ENCODE peak calls at places on chromosomes 6 and 20, in four cellular contexts. One of them, this sample, is unnamed.

GRCh38 chr6:119603501-119603900 is 253.9 kb upstream of the MAN1A1 start:
- DNase-seq in IMR-90: no peak
- DNase-seq in ovary: no peak
- DNase-seq in psoas muscle: no peak
- DNase-seq in this sample: no peak

GRCh38 chr20:61184194-61184593 is 67.9 kb upstream of the CDH4 start:
- DNase-seq in IMR-90: no peak
- DNase-seq in ovary: no peak
- DNase-seq in psoas muscle: no peak
- DNase-seq in this sample: no peak

GRCh38 chr6:139823099-139823807 is 448.8 kb upstream of the CITED2 start:
- DNase-seq in IMR-90: no peak
- DNase-seq in psoas muscle: no peak
- DNase-seq in ovary: no peak
- DNase-seq in this sample: no peak

GRCh38 chr6:125658759-125659431 is 90.5 kb upstream of the HEY2 start:
- DNase-seq in psoas muscle: no peak
- DNase-seq in IMR-90: no peak
- DNase-seq in ovary: no peak
- DNase-seq in this sample: no peak

GRCh38 chr6:133551436-133551835 is 310.3 kb downstream of the EYA4 start:
- DNase-seq in psoas muscle: no peak
- DNase-seq in IMR-90: peak; percentile 70
- DNase-seq in ovary: no peak
- DNase-seq in this sample: no peak

GRCh38 chr20:3400260-3401155 is 7.0 kb downstream of the DNAAF9 start:
- DNase-seq in IMR-90: no peak
- DNase-seq in psoas muscle: no peak
- DNase-seq in ovary: no peak
- DNase-seq in this sample: no peak

GRCh38 chr6:151015320-151015719 is 149.8 kb downstream of the MTHFD1L start:
- DNase-seq in ovary: no peak
- DNase-seq in IMR-90: peak; percentile 41
- DNase-seq in psoas muscle: no peak
- DNase-seq in this sample: no peak

GRCh38 chr6:72589096-72589495 is 32.8 kb upstream of the KCNQ5 start:
- DNase-seq in IMR-90: peak; percentile 11
- DNase-seq in psoas muscle: no peak
- DNase-seq in ovary: no peak
- DNase-seq in this sample: no peak

GRCh38 chr6:150069707-150070106 is 786 bp upstream of the ULBP3 start:
- DNase-seq in ovary: no peak
- DNase-seq in psoas muscle: no peak
- DNase-seq in IMR-90: no peak
- DNase-seq in this sample: peak; percentile 55

GRCh38 chr6:28543671-28544131 is 18.0 kb downstream of the GPX5 start:
- DNase-seq in psoas muscle: no peak
- DNase-seq in ovary: peak; percentile 24
- DNase-seq in IMR-90: no peak
- DNase-seq in this sample: no peak

GRCh38 chr6:39772559-39773283 is 19.5 kb upstream of the DAAM2 start:
- DNase-seq in ovary: no peak
- DNase-seq in psoas muscle: no peak
- DNase-seq in IMR-90: peak; percentile 63
- DNase-seq in this sample: peak; percentile 76

GRCh38 chr6:166222631-166223030 is 55.0 kb upstream of the TBXT start:
- DNase-seq in ovary: no peak
- DNase-seq in psoas muscle: no peak
- DNase-seq in IMR-90: no peak
- DNase-seq in this sample: no peak

GRCh38 chr6:3919130-3919628 is 70.0 kb downstream of the FAM50B start:
- DNase-seq in psoas muscle: peak; percentile 83
- DNase-seq in IMR-90: peak; percentile 17
- DNase-seq in ovary: no peak
- DNase-seq in this sample: no peak

GRCh38 chr20:2742934-2743559 is 50.5 kb downstream of the EBF4 start:
- DNase-seq in IMR-90: peak; percentile 59
- DNase-seq in psoas muscle: no peak
- DNase-seq in ovary: peak; percentile 37
- DNase-seq in this sample: no peak

GRCh38 chr6:70110128-70111022 is 192.5 kb downstream of the COL9A1 start:
- DNase-seq in psoas muscle: no peak
- DNase-seq in IMR-90: peak; percentile 1
- DNase-seq in ovary: no peak
- DNase-seq in this sample: no peak

GRCh38 chr20:23626040-23626620 is 11.6 kb downstream of the CST3 start:
- DNase-seq in IMR-90: no peak
- DNase-seq in ovary: no peak
- DNase-seq in psoas muscle: no peak
- DNase-seq in this sample: peak; percentile 51

GRCh38 chr6:77926198-77926752 is 273.4 kb downstream of the MEI4 start:
- DNase-seq in IMR-90: no peak
- DNase-seq in psoas muscle: no peak
- DNase-seq in ovary: no peak
- DNase-seq in this sample: no peak

GRCh38 chr20:6395695-6396094 is 272.9 kb upstream of the FERMT1 start:
- DNase-seq in psoas muscle: no peak
- DNase-seq in ovary: no peak
- DNase-seq in IMR-90: peak; percentile 3
- DNase-seq in this sample: no peak

GRCh38 chr6:148969679-148970078 is 222.8 kb downstream of the UST start:
- DNase-seq in ovary: no peak
- DNase-seq in psoas muscle: peak; percentile 79
- DNase-seq in IMR-90: peak; percentile 95
- DNase-seq in this sample: peak; percentile 71

GRCh38 chr20:63736893-63737689 is 627 bp downstream of the LIME1 start:
- DNase-seq in ovary: no peak
- DNase-seq in IMR-90: no peak
- DNase-seq in psoas muscle: peak; percentile 60
- DNase-seq in this sample: no peak
- TF ChIP-seq CTCF in ovary: no peak
- TF ChIP-seq CTCF in IMR-90: no peak
- TF ChIP-seq CTCF in psoas muscle: no peak
- TF ChIP-seq CTCF in this sample: no peak

DNA sequence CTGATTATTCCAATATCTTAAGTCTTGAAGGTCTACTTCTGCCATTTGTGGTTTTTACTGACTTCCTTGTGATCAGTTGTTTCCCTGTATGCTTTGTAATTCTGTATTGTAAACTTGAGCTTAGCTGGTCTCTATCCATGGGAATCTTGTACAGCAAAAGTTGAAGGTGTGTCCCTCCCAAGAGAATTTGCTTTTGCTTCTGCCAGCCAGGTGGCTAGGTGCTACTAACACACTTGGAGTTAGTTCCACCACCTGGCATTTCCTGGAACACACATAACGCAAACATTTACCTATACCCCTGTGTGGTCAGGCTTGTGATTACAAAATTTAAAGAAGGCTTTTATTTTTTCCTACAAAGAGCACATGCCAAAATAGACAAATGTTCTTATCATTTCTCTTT is 141.2 kb downstream of the GRM4 start:
- DNase-seq in IMR-90: no peak
- DNase-seq in psoas muscle: no peak
- DNase-seq in ovary: no peak
- DNase-seq in this sample: no peak
- H3K27me3 ChIP-seq in IMR-90: peaks cover 40% of the 10 kb centered on the region
- H3K27me3 ChIP-seq in psoas muscle: peaks cover 24% of the 10 kb centered on the region
- H3K27me3 ChIP-seq in ovary: no peaks in the 10 kb centered on the region
- H3K27me3 ChIP-seq in this sample: no peaks in the 10 kb centered on the region

GRCh38 chr6:38477680-38478260 is 162.0 kb downstream of the BTBD9 start:
- DNase-seq in ovary: no peak
- DNase-seq in IMR-90: no peak
- DNase-seq in psoas muscle: no peak
- DNase-seq in this sample: no peak
- H3K27ac ChIP-seq in ovary: no peak overlapping the region
- H3K27ac ChIP-seq in IMR-90: no peak overlapping the region
- H3K27ac ChIP-seq in psoas muscle: no peak overlapping the region
- H3K27ac ChIP-seq in this sample: no peak overlapping the region

GRCh38 chr6:53847796-53848314 is 53.0 kb downstream of the LRRC1 start:
- DNase-seq in IMR-90: no peak
- DNase-seq in psoas muscle: no peak
- DNase-seq in ovary: no peak
- DNase-seq in this sample: no peak
- TF ChIP-seq CTCF in IMR-90: no peak
- TF ChIP-seq CTCF in psoas muscle: no peak
- TF ChIP-seq CTCF in ovary: no peak
- TF ChIP-seq CTCF in this sample: no peak

GRCh38 chr20:36298061-36298460 is 8.1 kb upstream of the DLGAP4 start:
- DNase-seq in ovary: no peak
- DNase-seq in psoas muscle: peak; percentile 12
- DNase-seq in IMR-90: no peak
- DNase-seq in this sample: no peak
- H3K27me3 ChIP-seq in ovary: no peaks in the 10 kb centered on the region
- H3K27me3 ChIP-seq in psoas muscle: peaks cover 52% of the 10 kb centered on the region
- H3K27me3 ChIP-seq in IMR-90: peaks cover 43% of the 10 kb centered on the region
- H3K27me3 ChIP-seq in this sample: no peaks in the 10 kb centered on the region

DNA sequence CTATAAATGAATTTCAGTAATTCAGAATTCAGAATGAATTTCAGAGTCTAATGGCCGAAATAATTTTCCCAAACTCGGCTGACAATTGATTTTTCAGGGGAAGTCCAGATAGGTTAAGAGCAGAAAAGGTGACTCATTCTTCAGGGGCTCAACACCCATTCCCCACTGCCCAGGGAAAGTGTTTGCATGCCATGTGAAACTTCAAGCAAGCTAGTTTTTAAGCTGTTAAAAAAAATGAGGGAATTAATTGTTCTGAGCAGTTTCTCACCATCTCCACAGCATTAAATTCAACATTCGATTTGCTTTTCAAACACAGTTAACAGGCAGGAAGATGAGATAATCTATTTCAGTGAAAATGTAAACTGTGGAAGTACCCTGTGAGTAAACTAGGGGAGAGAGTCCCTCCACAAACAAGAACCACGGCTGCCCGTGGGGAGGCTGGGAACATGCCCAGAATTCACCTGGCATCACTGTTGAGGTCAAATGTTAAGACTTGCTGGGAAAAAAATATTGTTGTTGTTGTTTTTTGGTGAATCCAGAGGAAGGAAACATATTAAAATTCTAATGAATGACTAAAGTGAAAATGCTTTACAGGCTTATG is 650.8 kb upstream of the AGPAT4 start:
- DNase-seq in ovary: no peak
- DNase-seq in psoas muscle: no peak
- DNase-seq in IMR-90: no peak
- DNase-seq in this sample: no peak
- H3K27ac ChIP-seq in ovary: no peak overlapping the region
- H3K27ac ChIP-seq in psoas muscle: no peak overlapping the region
- H3K27ac ChIP-seq in IMR-90: no peak overlapping the region
- H3K27ac ChIP-seq in this sample: no peak overlapping the region

GRCh38 chr6:29552512-29553051 is 7.0 kb downstream of the UBD start:
- DNase-seq in IMR-90: peak; percentile 79
- DNase-seq in psoas muscle: no peak
- DNase-seq in ovary: no peak
- DNase-seq in this sample: no peak

GRCh38 chr6:29553268-29554057 is 6.1 kb downstream of the UBD start:
- DNase-seq in IMR-90: peak; percentile 54
- DNase-seq in ovary: no peak
- DNase-seq in psoas muscle: peak; percentile 82
- DNase-seq in this sample: no peak

GRCh38 chr6:29547573-29547972 is 12.0 kb downstream of the UBD start:
- DNase-seq in IMR-90: no peak
- DNase-seq in psoas muscle: no peak
- DNase-seq in ovary: no peak
- DNase-seq in this sample: no peak
- TF ChIP-seq CTCF in IMR-90: no peak
- TF ChIP-seq CTCF in psoas muscle: no peak
- TF ChIP-seq CTCF in ovary: no peak
- TF ChIP-seq CTCF in this sample: no peak